ENCODE peak calls at places on chromosomes 4 and X, in ten cellular contexts. Y is tibial artery; N is CD8-positive, alpha-beta memory T cell; B is T-helper 17 cell; W is OCI-LY7; K is HepG2; P is cardiac muscle cell; M is IMR-90; A is small intestine; E is GM23248. V is an unnamed sample.

GRCh38 chrX:56308726-56309125 is 76.6 kb downstream of the KLF8 start:
- DNase-seq in M (no peak), Y (no peak), A (no peak), K (no peak), E (no peak), W (no peak), B (no peak), N (no peak), P (no peak), V (no peak)

GRCh38 chr4:96992443-96992842 is 1150.8 kb downstream of the STPG2 start:
- DNase-seq in W (no peak), P (no peak), M (no peak), K (no peak), E (no peak), B (no peak), A (no peak), Y (no peak), N (no peak), V (no peak)

GRCh38 chr4:82866706-82867385 is 24.1 kb downstream of the SEC31A start:
- DNase-seq in Y (no peak), W (no peak), K (no peak), P (peak; percentile 44), B (no peak), E (peak; percentile 24), A (no peak), N (no peak), M (peak; percentile 23), V (no peak)

GRCh38 chrX:38561126-38561868 is at the start of gene TSPAN7:
- DNase-seq in W (no peak), E (peak; percentile 64), N (peak; percentile 66), B (peak; percentile 68), A (peak; percentile 74), P (peak; percentile 78), K (peak; percentile 46), M (peak; percentile 40), Y (peak; percentile 82), V (peak; percentile 49)

GRCh38 chr4:101693842-101694398 is 96.6 kb upstream of the BANK1 start:
- DNase-seq in E (no peak), N (no peak), A (no peak), M (no peak), B (no peak), P (no peak), Y (no peak), K (no peak), W (no peak), V (no peak)

GRCh38 chr4:104592894-104593470 is 98.3 kb upstream of the CXXC4 start:
- DNase-seq in M (peak; percentile 0), B (no peak), P (peak; percentile 90), E (no peak), Y (no peak), W (no peak), K (no peak), A (no peak), N (no peak), V (no peak)

GRCh38 chr4:25813705-25814104 is 49.1 kb downstream of the SEL1L3 start:
- DNase-seq in Y (no peak), P (peak; percentile 85), K (peak; percentile 65), M (peak; percentile 75), W (no peak), B (no peak), N (no peak), A (no peak), E (peak; percentile 86), V (peak; percentile 69)

GRCh38 chrX:7462110-7462509 is 314.2 kb upstream of the PUDP start:
- DNase-seq in W (no peak), P (no peak), K (no peak), M (no peak), N (no peak), A (no peak), B (no peak), Y (no peak), E (no peak), V (no peak)

GRCh38 chr4:184885602-184886001 is 59.8 kb upstream of the ACSL1 start:
- DNase-seq in Y (no peak), B (no peak), A (no peak), E (no peak), P (peak; percentile 10), W (no peak), N (no peak), M (no peak), K (no peak), V (no peak)

GRCh38 chr4:173274744-173275143 is 59.4 kb downstream of the HMGB2 start:
- DNase-seq in K (no peak), W (no peak), M (no peak), Y (no peak), P (no peak), A (no peak), B (no peak), E (no peak), N (no peak), V (no peak)

GRCh38 chr4:116005037-116005805 is 891.8 kb upstream of the NDST4 start:
- DNase-seq in M (no peak), K (no peak), N (no peak), E (peak; percentile 7), P (no peak), A (no peak), B (no peak), W (peak; percentile 22), Y (no peak), V (no peak)

GRCh38 chr4:22434895-22435294 is 81.0 kb downstream of the ADGRA3 start:
- DNase-seq in A (peak; percentile 65), W (peak; percentile 11), Y (no peak), M (peak; percentile 63), P (peak; percentile 71), K (peak; percentile 59), N (no peak), B (no peak), E (peak; percentile 55), V (peak; percentile 58)

GRCh38 chr4:183413562-183414200 is 30.8 kb upstream of the CDKN2AIP start:
- DNase-seq in A (no peak), N (no peak), E (no peak), W (no peak), B (no peak), K (no peak), P (no peak), Y (peak; percentile 43), M (no peak), V (no peak)

GRCh38 chr4:52144303-52144849 is 93.3 kb downstream of the SPATA18 start:
- DNase-seq in N (no peak), K (peak; percentile 16), P (no peak), W (no peak), Y (no peak), A (peak; percentile 52), E (no peak), B (no peak), M (no peak), V (no peak)

GRCh38 chr4:105588252-105588651 is 35.8 kb downstream of the ARHGEF38 start:
- DNase-seq in Y (no peak), M (no peak), P (no peak), W (no peak), E (no peak), K (no peak), N (no peak), B (no peak), A (no peak), V (no peak)

GRCh38 chrX:148161661-148162060 is 180.5 kb downstream of the FMR1NB start:
- DNase-seq in M (no peak), E (no peak), W (no peak), P (no peak), Y (no peak), K (no peak), A (no peak), B (no peak), N (no peak), V (no peak)

GRCh38 chrX:15679246-15679645 is 14.6 kb upstream of the CLTRN start:
- DNase-seq in M (no peak), E (no peak), Y (no peak), P (peak; percentile 2), W (no peak), A (no peak), B (no peak), K (no peak), N (no peak), V (no peak)

GRCh38 chr4:176789955-176790354 is 2.8 kb downstream of the VEGFC start:
- DNase-seq in E (peak; percentile 88), P (peak; percentile 68), B (no peak), N (no peak), K (peak; percentile 31), M (peak; percentile 81), A (peak; percentile 7), W (peak; percentile 17), Y (no peak), V (no peak)

GRCh38 chr4:181525641-181526040 is 717.6 kb upstream of the TENM3 start:
- DNase-seq in A (no peak), W (peak; percentile 4), N (no peak), B (no peak), K (no peak), M (no peak), E (no peak), Y (no peak), P (no peak), V (no peak)

DNA sequence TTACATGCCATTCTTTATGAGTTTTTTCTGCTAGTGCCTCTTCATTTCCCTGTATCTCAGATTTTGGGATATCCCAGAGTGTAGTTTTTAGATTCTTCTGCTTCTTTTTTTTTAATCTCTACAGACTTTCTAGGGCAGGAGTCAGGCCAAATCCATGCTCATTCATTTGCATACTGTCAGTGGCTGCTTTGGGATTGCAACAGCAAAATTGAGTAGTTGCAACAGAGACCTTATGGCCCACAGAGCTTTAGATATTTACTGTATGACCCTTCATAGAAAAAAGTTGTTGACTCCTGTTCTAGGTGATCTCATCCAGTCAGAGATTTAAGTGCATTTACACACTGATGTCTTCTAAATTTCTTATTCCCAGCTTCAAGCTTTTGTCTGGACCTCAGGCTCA is 35.3 kb downstream of the ARFIP1 start:
- DNase-seq in Y (no peak), P (peak; percentile 79), B (no peak), A (no peak), N (no peak), E (peak; percentile 19), M (no peak), K (peak; percentile 10), W (no peak), V (no peak)
- H3K9me3 ChIP-seq in Y (peaks cover 6% of the 10 kb centered on the region), P (no peaks in the 10 kb centered on the region), B (no peaks in the 10 kb centered on the region), A (no peaks in the 10 kb centered on the region), N (no peaks in the 10 kb centered on the region), E (no peaks in the 10 kb centered on the region), M (peaks cover 3% of the 10 kb centered on the region), K (no peaks in the 10 kb centered on the region), W (peaks cover 22% of the 10 kb centered on the region), V (peaks cover 19% of the 10 kb centered on the region)

GRCh38 chrX:46502848-46503247 is 42.4 kb downstream of the ZNF674 start:
- DNase-seq in K (peak; percentile 27), B (no peak), E (no peak), N (no peak), P (no peak), M (no peak), Y (no peak), W (no peak), A (no peak), V (no peak)
- H3K9me3 ChIP-seq in K (peaks cover 9% of the 10 kb centered on the region), B (peaks cover 2% of the 10 kb centered on the region), E (no peaks in the 10 kb centered on the region), N (peaks cover 10% of the 10 kb centered on the region), P (peaks cover 3% of the 10 kb centered on the region), M (peaks cover 43% of the 10 kb centered on the region), Y (peaks cover 53% of the 10 kb centered on the region), W (peaks cover 5% of the 10 kb centered on the region), A (no peaks in the 10 kb centered on the region), V (peaks cover 75% of the 10 kb centered on the region)

GRCh38 chrX:152893631-152894610 is 3.9 kb upstream of the ZNF185 start:
- DNase-seq in W (no peak), M (no peak), N (no peak), A (no peak), B (no peak), P (no peak), K (no peak), Y (no peak), E (no peak), V (no peak)
- H3K9me3 ChIP-seq in W (no peaks in the 10 kb centered on the region), M (peaks cover 1% of the 10 kb centered on the region), N (no peaks in the 10 kb centered on the region), A (no peaks in the 10 kb centered on the region), B (no peaks in the 10 kb centered on the region), P (no peaks in the 10 kb centered on the region), K (no peaks in the 10 kb centered on the region), Y (no peaks in the 10 kb centered on the region), E (no peaks in the 10 kb centered on the region), V (no peaks in the 10 kb centered on the region)

GRCh38 chrX:155761185-155761584 is 120.0 kb upstream of the VAMP7 start:
- DNase-seq in E (no peak), B (no peak), P (no peak), K (no peak), A (no peak), N (no peak), W (no peak), Y (no peak), M (no peak), V (no peak)
- H3K9me3 ChIP-seq in E (no peaks in the 10 kb centered on the region), B (no peaks in the 10 kb centered on the region), P (no peaks in the 10 kb centered on the region), K (peaks cover 80% of the 10 kb centered on the region), A (no peaks in the 10 kb centered on the region), N (no peaks in the 10 kb centered on the region), W (no peaks in the 10 kb centered on the region), Y (no peaks in the 10 kb centered on the region), M (no peaks in the 10 kb centered on the region), V (no peaks in the 10 kb centered on the region)

V was measured in NT2/D1.